ENCODE peak calls at places on chromosomes 3 and 15, in seven cellular contexts. S is trophoblast cell; A is GM23338; I is CD8-positive, alpha-beta memory T cell; Y is heart left ventricle; L is CD8-positive, alpha-beta T cell; C is neuronal stem cell. O is an unnamed sample.

GRCh38 chr3:4401441-4401840 is 65.6 kb downstream of the SUMF1 start:
- DNase-seq in Y (no peak), S (no peak), L (no peak), A (no peak), C (no peak), I (no peak), O (no peak)

GRCh38 chr15:40281057-40281850 is 1.6 kb downstream of the ANKRD63 start:
- DNase-seq in S (no peak), A (peak; percentile 71), Y (peak; percentile 62), L (no peak), C (no peak), I (no peak), O (no peak)

GRCh38 chr3:112253301-112253971 is 40.6 kb downstream of the SLC9C1 start:
- DNase-seq in Y (no peak), A (no peak), L (no peak), S (no peak), C (no peak), I (no peak), O (no peak)

GRCh38 chr3:122800031-122800430 is 5.2 kb downstream of the SLC49A4 start:
- DNase-seq in A (no peak), C (no peak), I (no peak), Y (no peak), S (peak; percentile 62), L (no peak), O (no peak)

GRCh38 chr3:60276615-60277014 is 974.6 kb downstream of the FHIT start:
- DNase-seq in I (no peak), L (no peak), A (no peak), S (no peak), Y (no peak), C (no peak), O (no peak)

GRCh38 chr3:151789853-151790463 is 24.0 kb upstream of the AADAC start:
- DNase-seq in L (no peak), I (no peak), S (no peak), A (no peak), Y (no peak), C (no peak), O (no peak)

GRCh38 chr3:134327594-134327975 is 46.7 kb downstream of the AMOTL2 start:
- DNase-seq in L (no peak), Y (no peak), S (peak; percentile 75), A (no peak), C (no peak), I (no peak), O (no peak)

GRCh38 chr3:55296035-55296434 is 191.1 kb downstream of the WNT5A start:
- DNase-seq in S (no peak), A (no peak), C (no peak), L (no peak), I (no peak), Y (no peak), O (no peak)

GRCh38 chr15:39860200-39860599 is 59.9 kb downstream of the GPR176 start:
- DNase-seq in Y (no peak), A (peak; percentile 51), S (no peak), C (no peak), L (no peak), I (no peak), O (no peak)

GRCh38 chr15:78223396-78224023 is 10.9 kb downstream of the ACSBG1 start:
- DNase-seq in A (no peak), S (no peak), Y (peak; percentile 42), L (no peak), I (no peak), C (no peak), O (no peak)

GRCh38 chr3:176574736-176575135 is 622.5 kb downstream of the TBL1XR1 start:
- DNase-seq in S (no peak), A (no peak), C (no peak), I (no peak), L (no peak), Y (no peak), O (no peak)

GRCh38 chr3:191376742-191377141 is 46.4 kb upstream of the UTS2B start:
- DNase-seq in C (no peak), I (no peak), S (no peak), L (no peak), A (no peak), Y (no peak), O (no peak)

GRCh38 chr15:40364259-40364658 is 6.2 kb downstream of the DISP2 start:
- DNase-seq in C (no peak), L (no peak), A (no peak), Y (no peak), S (no peak), I (no peak), O (no peak)

GRCh38 chr3:101703169-101703568 is 16.7 kb upstream of the RPL24 start:
- DNase-seq in A (no peak), C (no peak), Y (no peak), I (no peak), S (peak; percentile 69), L (no peak), O (no peak)

GRCh38 chr15:35693286-35693685 is 147.3 kb upstream of the DPH6 start:
- DNase-seq in L (no peak), A (no peak), S (peak; percentile 72), C (no peak), Y (no peak), I (no peak), O (no peak)

GRCh38 chr3:181633556-181633955 is 78.2 kb upstream of the SOX2 start:
- DNase-seq in A (no peak), L (no peak), I (no peak), C (no peak), Y (no peak), S (no peak), O (no peak)

GRCh38 chr3:42535981-42536784 is 33.7 kb downstream of the VIPR1 start:
- DNase-seq in L (peak; percentile 51), C (peak; percentile 12), Y (no peak), I (peak; percentile 37), A (peak; percentile 97), S (peak; percentile 65), O (no peak)

GRCh38 chr15:74374648-74375302 is 7.3 kb upstream of the CYP11A1 start:
- DNase-seq in S (no peak), L (no peak), I (no peak), C (no peak), A (peak; percentile 91), Y (no peak), O (no peak)
- H3K4me3 ChIP-seq in S (peak overlapping the region; percentile 61), L (peak overlapping the region; percentile 96), I (peak overlapping the region; percentile 85), C (peak overlapping the region; percentile 52), A (peak overlapping the region; percentile 78), Y (peak overlapping the region; percentile 69), O (peak overlapping the region; percentile 57)

GRCh38 chr3:190044974-190045373 is 75.7 kb downstream of the P3H2 start:
- DNase-seq in S (no peak), I (no peak), C (no peak), L (no peak), A (no peak), Y (no peak), O (no peak)

GRCh38 chr3:190040145-190040544 is 80.6 kb downstream of the P3H2 start:
- DNase-seq in I (no peak), Y (no peak), L (no peak), S (no peak), C (no peak), A (no peak), O (no peak)

GRCh38 chr3:190048831-190049541 is 71.7 kb downstream of the P3H2 start:
- DNase-seq in L (no peak), I (no peak), A (no peak), S (no peak), C (no peak), Y (no peak), O (no peak)

GRCh38 chr3:190041333-190042041 is 79.2 kb downstream of the P3H2 start:
- DNase-seq in C (no peak), S (no peak), L (no peak), Y (no peak), A (peak; percentile 94), I (no peak), O (no peak)

GRCh38 chr3:190044142-190044541 is 76.6 kb downstream of the P3H2 start:
- DNase-seq in A (no peak), Y (no peak), I (no peak), S (no peak), L (no peak), C (no peak), O (peak; percentile 10)
- H3K4me1 ChIP-seq in A (peaks cover 63% of the 10 kb centered on the region), Y (peaks cover 3% of the 10 kb centered on the region), I (no peaks in the 10 kb centered on the region), S (no peaks in the 10 kb centered on the region), L (no peaks in the 10 kb centered on the region), C (peaks cover 5% of the 10 kb centered on the region), O (peaks cover 3% of the 10 kb centered on the region)

GRCh38 chr3:155024006-155024638 is 56.0 kb upstream of the MME start:
- DNase-seq in S (peak; percentile 95), L (no peak), Y (no peak), A (no peak), I (no peak), C (no peak), O (no peak)
- H3K4me3 ChIP-seq in S (no peak overlapping the region), L (no peak overlapping the region), Y (no peak overlapping the region), A (no peak overlapping the region), I (no peak overlapping the region), C (no peak overlapping the region), O (no peak overlapping the region)

DNA sequence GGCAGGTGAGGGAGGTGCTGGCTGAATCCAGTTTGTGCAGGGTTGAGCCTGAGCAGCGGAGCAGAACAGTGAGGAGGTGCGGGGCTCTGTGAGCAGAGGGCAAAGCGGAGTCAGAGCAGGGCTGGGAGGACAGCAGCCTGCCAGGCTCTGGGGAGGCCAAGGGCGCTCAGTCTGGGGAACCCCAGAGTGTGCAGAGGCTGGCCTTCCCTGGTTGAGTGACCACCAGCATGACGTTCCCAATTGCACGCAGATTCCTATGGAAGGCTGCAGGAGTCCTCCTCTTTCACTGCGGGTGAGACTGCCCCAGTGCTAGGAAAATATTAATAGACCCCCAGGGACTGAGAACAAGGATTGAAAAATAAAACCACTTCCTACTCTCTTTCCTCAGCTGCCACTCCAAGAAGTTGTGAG is 13.2 kb downstream of the MRAS start:
- DNase-seq in L (no peak), A (no peak), C (no peak), S (no peak), I (no peak), Y (no peak), O (no peak)
- H3K4me1 ChIP-seq in L (no peaks in the 10 kb centered on the region), A (no peaks in the 10 kb centered on the region), C (peaks cover 4% of the 10 kb centered on the region), S (no peaks in the 10 kb centered on the region), I (no peaks in the 10 kb centered on the region), Y (peaks cover 99% of the 10 kb centered on the region), O (peaks cover 49% of the 10 kb centered on the region)

GRCh38 chr3:72998489-72998888 is 1.9 kb downstream of the PPP4R2 start:
- DNase-seq in A (no peak), Y (no peak), I (no peak), S (no peak), L (no peak), C (no peak), O (no peak)
- H3K4me3 ChIP-seq in A (peak overlapping the region; percentile 89), Y (peak overlapping the region; percentile 86), I (peak overlapping the region; percentile 35), S (no peak overlapping the region), L (peak overlapping the region; percentile 28), C (peak overlapping the region; percentile 58), O (peak overlapping the region; percentile 99)